ENCODE peak calls at places on chromosomes 11 and 22, in nine cellular contexts. G is heart left ventricle; S is fibroblast of pulmonary artery; E is BJ; M is CD8-positive, alpha-beta T cell; C is adipocyte; F is Panc1; B is tibial nerve; U is mesendoderm. O is an unnamed sample.

GRCh38 chr22:26979294-26979693 is 321.9 kb downstream of the MIAT start:
- DNase-seq in C (no peak), B (no peak), U (peak), F (no peak), M (no peak), S (no peak), G (no peak), E (no peak), O (no peak)

GRCh38 chr11:123086315-123086714 is 24.4 kb upstream of the HSPA8 start:
- DNase-seq in F (no peak), M (no peak), E (no peak), C (peak), B (no peak), S (no peak), G (no peak), U (no peak), O (no peak)

GRCh38 chr22:19615867-19616581 is 91.8 kb upstream of the CLDN5 start:
- DNase-seq in M (no peak), U (no peak), C (no peak), F (no peak), B (no peak), G (no peak), S (no peak), E (no peak), O (no peak)

GRCh38 chr11:1437500-1437899 is 47.8 kb downstream of the BRSK2 start:
- DNase-seq in F (no peak), U (peak), M (no peak), E (no peak), S (peak), G (peak), B (no peak), C (peak), O (no peak)

GRCh38 chr11:96000064-96000463 is 76.2 kb upstream of the MTMR2 start:
- DNase-seq in C (no peak), B (no peak), M (no peak), G (no peak), S (peak), E (no peak), F (no peak), U (no peak), O (no peak)

GRCh38 chr11:1517117-1518005 is 30.8 kb upstream of the MOB2 start:
- DNase-seq in B (no peak), S (no peak), M (peak), C (no peak), F (no peak), E (no peak), G (no peak), U (no peak), O (no peak)

GRCh38 chr11:106459135-106459534 is 381.7 kb downstream of the AASDHPPT start:
- DNase-seq in G (no peak), C (no peak), F (no peak), E (no peak), M (no peak), S (no peak), B (no peak), U (no peak), O (no peak)

GRCh38 chr22:34004058-34004457 is 83.8 kb upstream of the LARGE1 start:
- DNase-seq in G (no peak), F (no peak), U (no peak), M (no peak), E (no peak), B (no peak), S (no peak), C (no peak), O (no peak)

GRCh38 chr11:19597194-19597593 is 115.4 kb upstream of the NAV2 start:
- DNase-seq in F (no peak), B (no peak), M (no peak), S (peak), E (peak), C (peak), U (no peak), G (no peak), O (peak)

GRCh38 chr11:132026746-132027145 is 656.3 kb downstream of the NTM start:
- DNase-seq in S (no peak), M (no peak), U (no peak), C (no peak), B (no peak), G (no peak), F (no peak), E (no peak), O (no peak)

GRCh38 chr11:59187587-59187986 is 15.7 kb downstream of the DTX4 start:
- DNase-seq in E (no peak), S (peak), G (peak), C (peak), F (no peak), B (peak), M (no peak), U (no peak), O (no peak)

GRCh38 chr22:49658902-49659280 is 168.8 kb downstream of the BRD1 start:
- DNase-seq in C (no peak), U (no peak), B (no peak), G (no peak), F (no peak), S (no peak), M (no peak), E (no peak), O (no peak)

GRCh38 chr22:43681724-43682360 is 130.3 kb downstream of the EFCAB6 start:
- DNase-seq in E (no peak), B (no peak), C (no peak), F (no peak), M (no peak), U (peak), G (no peak), S (no peak), O (no peak)

GRCh38 chr11:61837411-61838005 is 9.4 kb downstream of the FADS2 start:
- DNase-seq in E (no peak), U (no peak), B (no peak), S (no peak), C (no peak), F (no peak), M (no peak), G (no peak), O (no peak)

GRCh38 chr11:117792992-117793391 is 4.0 kb downstream of the DSCAML1 start:
- DNase-seq in F (no peak), C (no peak), G (no peak), U (no peak), S (no peak), E (no peak), B (no peak), M (no peak), O (no peak)

GRCh38 chr11:65849366-65849765 is 8.6 kb downstream of the CFL1 start:
- DNase-seq in U (peak), M (no peak), E (no peak), C (no peak), G (no peak), F (no peak), S (no peak), B (no peak), O (no peak)

GRCh38 chr11:44133335-44133946 is 38.0 kb downstream of the EXT2 start:
- DNase-seq in F (no peak), B (no peak), S (peak), G (no peak), C (peak), E (no peak), M (no peak), U (peak), O (no peak)

GRCh38 chr11:1052133-1053011 is 15.9 kb upstream of the MUC6 start:
- DNase-seq in C (no peak), M (peak), S (no peak), E (no peak), B (no peak), G (no peak), F (no peak), U (no peak), O (no peak)

GRCh38 chr11:104199041-104199440 is 35.1 kb upstream of the PDGFD start:
- DNase-seq in U (no peak), M (no peak), F (no peak), E (no peak), C (no peak), S (peak), G (no peak), B (no peak), O (no peak)

GRCh38 chr11:77669848-77670511 is 32.4 kb upstream of the CLNS1A start:
- DNase-seq in E (no peak), B (no peak), U (no peak), S (peak), G (no peak), F (no peak), M (no peak), C (peak), O (no peak)

DNA sequence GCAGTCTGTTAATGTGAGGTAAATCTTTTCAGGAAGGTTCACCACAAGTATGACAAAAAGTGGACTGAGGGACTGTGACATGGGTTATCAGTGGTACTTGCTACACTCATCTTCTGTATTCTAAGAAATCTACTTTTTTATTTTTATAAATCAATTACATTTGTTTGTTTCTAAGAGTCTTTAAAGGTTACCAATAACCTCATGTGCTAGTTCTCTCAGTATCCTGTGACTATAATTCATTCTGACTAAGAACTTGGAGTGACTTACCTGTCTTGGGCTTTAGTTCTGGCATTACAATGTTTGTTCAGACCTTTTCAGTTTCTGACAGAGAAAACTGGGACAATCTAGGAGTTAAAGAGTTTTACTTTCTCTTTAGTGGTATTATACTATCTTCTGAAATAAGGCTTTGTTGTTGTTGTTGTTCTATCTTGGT is 108.4 kb downstream of the PDE3B start:
- DNase-seq in S (no peak), C (no peak), M (no peak), E (no peak), B (no peak), F (no peak), G (no peak), U (no peak), O (no peak)
- H3K4me3 ChIP-seq in S (no peak), C (no peak), M (no peak), E (no peak), B (no peak), F (no peak), G (no peak), U (no peak), O (no peak)

GRCh38 chr22:48239461-48240164 is 1477.2 kb downstream of the TBC1D22A start:
- DNase-seq in M (no peak), G (no peak), E (no peak), S (no peak), C (no peak), B (no peak), U (peak), F (no peak), O (peak)
- H3K4me3 ChIP-seq in M (no peak), G (no peak), E (no peak), S (no peak), C (no peak), B (no peak), U (no peak), F (no peak), O (no peak)

DNA sequence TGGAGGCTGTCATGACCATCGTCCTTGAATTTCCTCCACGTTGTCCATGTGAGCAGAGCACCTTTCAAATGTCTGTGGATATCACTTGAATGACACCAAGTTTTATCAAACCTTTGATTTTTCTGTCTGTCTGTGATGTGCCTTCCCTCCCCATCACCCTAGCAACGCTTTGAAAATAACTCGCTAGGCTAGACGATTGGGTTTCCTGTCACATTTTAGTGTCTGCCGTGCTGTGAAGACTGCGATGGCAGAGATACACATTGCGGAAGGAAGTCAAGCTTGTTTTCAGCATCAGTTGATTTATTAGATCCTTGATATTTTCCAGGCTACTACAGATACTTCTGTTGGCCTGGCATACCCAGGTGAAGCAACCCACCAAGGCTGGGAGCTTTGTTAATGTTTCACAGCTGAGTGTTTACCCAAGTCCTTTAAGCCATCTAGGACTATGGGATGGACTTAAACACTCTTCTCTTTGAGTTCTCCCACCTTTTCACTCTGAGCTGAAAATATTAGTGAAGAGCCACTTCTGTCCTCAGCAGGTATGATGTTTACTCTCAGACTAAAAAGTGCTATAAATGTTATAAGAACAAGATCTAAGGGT is 93.7 kb upstream of the CD44 start:
- DNase-seq in S (no peak), B (no peak), G (no peak), E (no peak), C (no peak), F (no peak), U (no peak), M (peak), O (no peak)
- H3K4me3 ChIP-seq in S (no peak), B (no peak), G (no peak), E (no peak), C (no peak), F (no peak), U (no peak), M (no peak), O (no peak)

GRCh38 chr11:68950268-68950667 is 30.5 kb downstream of the MRGPRD start:
- DNase-seq in C (peak), U (peak), M (no peak), G (no peak), F (no peak), E (no peak), S (peak), B (no peak), O (no peak)

GRCh38 chr11:68947151-68947550 is 33.6 kb downstream of the MRGPRD start:
- DNase-seq in E (no peak), U (no peak), M (no peak), S (no peak), B (no peak), F (no peak), C (no peak), G (no peak), O (no peak)

GRCh38 chr11:68948496-68948895 is 32.3 kb downstream of the MRGPRD start:
- DNase-seq in S (no peak), F (no peak), B (no peak), E (no peak), C (no peak), G (no peak), M (no peak), U (no peak), O (no peak)

GRCh38 chr11:68948948-68949347 is 31.8 kb downstream of the MRGPRD start:
- DNase-seq in M (no peak), S (no peak), B (no peak), C (no peak), E (no peak), G (no peak), F (no peak), U (no peak), O (no peak)

DNA sequence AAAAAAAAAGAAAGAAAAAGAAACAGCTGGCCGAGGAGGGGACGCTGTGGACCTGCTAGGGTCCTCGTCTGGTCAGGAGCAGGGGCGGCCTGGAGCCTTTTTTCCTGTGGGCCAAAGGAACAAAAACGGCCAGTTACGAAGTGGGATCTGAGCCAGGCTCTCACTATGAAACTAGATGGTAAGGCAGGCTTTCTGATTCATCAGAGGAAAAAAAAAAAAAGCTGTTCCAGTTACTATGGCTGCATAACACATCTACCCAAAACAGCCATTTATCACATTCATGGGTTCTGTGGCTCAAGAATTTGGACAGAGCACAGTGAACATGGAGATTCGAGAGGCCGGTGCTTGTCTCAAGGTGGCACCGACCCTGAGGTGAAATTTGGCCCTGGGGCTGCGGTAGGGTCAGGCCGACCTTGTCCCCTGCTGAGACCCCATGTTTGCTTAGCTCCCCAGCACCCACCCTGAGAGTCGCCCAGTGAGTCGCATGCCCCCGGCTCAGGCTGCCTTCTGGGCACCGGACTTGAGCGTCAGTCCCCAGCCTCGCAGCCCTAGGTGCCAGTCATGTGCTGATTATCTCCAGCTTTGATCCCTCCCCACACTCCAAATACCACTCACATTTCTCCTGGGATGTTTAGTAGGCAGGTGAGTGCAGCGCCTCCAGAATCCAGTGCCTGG is 34.2 kb downstream of the MRGPRD start:
- DNase-seq in G (no peak), C (peak), M (no peak), E (peak), S (peak), U (no peak), B (no peak), F (no peak), O (no peak)
- H3K4me3 ChIP-seq in G (no peak), C (no peak), M (no peak), E (no peak), S (no peak), U (no peak), B (no peak), F (no peak), O (peak)

DNA sequence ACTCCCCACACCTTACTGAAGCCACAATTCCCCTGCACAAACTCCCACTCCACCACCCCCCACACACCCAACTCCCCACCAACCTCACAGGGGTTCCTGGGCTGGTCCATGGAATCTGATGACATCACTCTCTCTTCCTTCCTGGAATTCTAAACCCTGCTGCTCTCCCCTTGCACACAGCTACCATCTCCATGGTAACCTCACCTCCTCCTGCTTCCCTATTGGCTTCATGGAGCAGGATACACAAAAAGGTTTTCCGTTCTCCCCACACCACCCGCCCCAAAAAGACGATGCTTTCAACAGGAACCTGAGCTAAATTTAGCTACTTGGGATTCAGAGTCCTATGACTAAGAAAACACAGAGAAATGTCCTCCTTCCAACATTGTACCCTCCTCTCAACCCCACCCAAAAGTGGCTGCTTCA is 67.1 kb downstream of the RBFOX2 start:
- DNase-seq in M (no peak), C (peak), B (no peak), F (no peak), G (peak), S (peak), E (no peak), U (peak), O (no peak)
- H3K4me3 ChIP-seq in M (no peak), C (peak), B (no peak), F (no peak), G (peak), S (peak), E (no peak), U (no peak), O (peak)

O was measured in coronary artery.